ENCODE peak calls at places on chromosomes 7 and 10, in five cellular contexts. B is H9, I is NCI-H187, Z is fibroblast of the aortic adventitia, A is AG09309. N is an unnamed sample.

GRCh38 chr7:142603870-142604448 is 145.3 kb upstream of the PRSS1 start:
- DNase-seq in B (no peak), I (peak; percentile 45), Z (peak; percentile 74), A (no peak), N (peak; percentile 60)

GRCh38 chr10:21655687-21656086 is 121.7 kb downstream of the MLLT10 start:
- DNase-seq in B (no peak), I (no peak), Z (no peak), A (no peak), N (no peak)

GRCh38 chr7:127678330-127678729 is 26.3 kb downstream of the SND1 start:
- DNase-seq in B (no peak), I (no peak), Z (no peak), A (no peak), N (no peak)

GRCh38 chr10:75773139-75773801 is 341.8 kb downstream of the LRMDA start:
- DNase-seq in B (no peak), I (no peak), Z (peak; percentile 41), A (no peak), N (no peak)

GRCh38 chr7:44284216-44284615 is 41.2 kb downstream of the CAMK2B start:
- DNase-seq in B (peak; percentile 20), I (no peak), Z (no peak), A (no peak), N (peak; percentile 30)

GRCh38 chr10:4061441-4061951 is 276.5 kb upstream of the KLF6 start:
- DNase-seq in B (no peak), I (no peak), Z (peak; percentile 86), A (no peak), N (no peak)

GRCh38 chr10:132366499-132366898 is 30.5 kb upstream of the PWWP2B start:
- DNase-seq in B (no peak), I (no peak), Z (no peak), A (no peak), N (no peak)

GRCh38 chr10:122786269-122786668 is 59.4 kb downstream of the CUZD1 start:
- DNase-seq in B (peak; percentile 61), I (no peak), Z (peak; percentile 22), A (no peak), N (no peak)

GRCh38 chr10:61063911-61064310 is 119.9 kb upstream of the RHOBTB1 start:
- DNase-seq in B (no peak), I (no peak), Z (peak; percentile 31), A (no peak), N (no peak)

GRCh38 chr10:86366033-86366901 is at the start of gene GRID1:
- DNase-seq in B (peak; percentile 74), I (no peak), Z (no peak), A (no peak), N (peak; percentile 43)

GRCh38 chr7:47191876-47192291 is 390.0 kb downstream of the TNS3 start:
- DNase-seq in B (no peak), I (no peak), Z (no peak), A (no peak), N (no peak)

GRCh38 chr10:122316224-122316884 is 45.3 kb downstream of the BTBD16 start:
- DNase-seq in B (no peak), I (no peak), Z (no peak), A (no peak), N (no peak)

GRCh38 chr10:78626471-78626870 is 442.3 kb upstream of the ZMIZ1 start:
- DNase-seq in B (no peak), I (no peak), Z (no peak), A (no peak), N (no peak)

GRCh38 chr10:6221971-6222751 is 19.4 kb downstream of the PFKFB3 start:
- DNase-seq in B (no peak), I (no peak), Z (peak; percentile 45), A (no peak), N (no peak)

GRCh38 chr10:88651131-88651541 is 13.1 kb upstream of the LIPF start:
- DNase-seq in B (no peak), I (no peak), Z (peak; percentile 97), A (peak; percentile 58), N (no peak)

GRCh38 chr10:89338717-89339116 is 10.9 kb downstream of the IFIT3 start:
- DNase-seq in B (no peak), I (no peak), Z (no peak), A (no peak), N (no peak)

GRCh38 chr10:60430017-60430416 is 40.3 kb upstream of the ANK3 start:
- DNase-seq in B (no peak), I (no peak), Z (peak; percentile 93), A (peak; percentile 66), N (no peak)

GRCh38 chr10:79441433-79441832 is 4.0 kb downstream of the ZCCHC24 start:
- DNase-seq in B (no peak), I (no peak), Z (no peak), A (no peak), N (no peak)

GRCh38 chr10:92965314-92965713 is 95.3 kb upstream of the CYP26C1 start:
- DNase-seq in B (no peak), I (no peak), Z (peak; percentile 86), A (no peak), N (no peak)

GRCh38 chr10:124366343-124366742 is 52.4 kb downstream of the OAT start:
- DNase-seq in B (no peak), I (no peak), Z (no peak), A (no peak), N (no peak)

GRCh38 chr7:31192996-31193395 is 140.9 kb downstream of the ADCYAP1R1 start:
- DNase-seq in B (peak; percentile 90), I (no peak), Z (peak; percentile 33), A (no peak), N (no peak)

GRCh38 chr10:126468876-126469643 is 80.8 kb upstream of the ADAM12 start:
- DNase-seq in B (no peak), I (no peak), Z (no peak), A (peak; percentile 35), N (no peak)

GRCh38 chr10:10320981-10321380 is 696.7 kb upstream of the CELF2 start:
- DNase-seq in B (no peak), I (no peak), Z (peak; percentile 4), A (no peak), N (no peak)

GRCh38 chr7:67463983-67464382 is 467.4 kb downstream of the TYW1 start:
- DNase-seq in B (no peak), I (no peak), Z (no peak), A (no peak), N (no peak)